ENCODE peak calls at places on chromosomes 12 and 14, in four cellular contexts. One of them, this sample, is unnamed.
A peak's percentile ranks its signal among the peaks of the same experiment; 100 is the strongest.

GRCh38 chr14:24368562-24369252 is 723 bp downstream of the NFATC4 start:
- DNase-seq in A549: no peak
- DNase-seq in WTC11: peak; percentile 82
- DNase-seq in K562: peak; percentile 74
- DNase-seq in this sample: no peak

GRCh38 chr14:53054457-53054856 is 98.7 kb downstream of the DDHD1 start:
- DNase-seq in A549: no peak
- DNase-seq in K562: no peak
- DNase-seq in WTC11: no peak
- DNase-seq in this sample: no peak

GRCh38 chr14:50095895-50096294 is 20.5 kb downstream of the VCPKMT start:
- DNase-seq in K562: no peak
- DNase-seq in WTC11: no peak
- DNase-seq in A549: no peak
- DNase-seq in this sample: no peak

GRCh38 chr12:885701-886100 is 63.8 kb downstream of the RAD52 start:
- DNase-seq in K562: no peak
- DNase-seq in A549: no peak
- DNase-seq in WTC11: no peak
- DNase-seq in this sample: no peak

GRCh38 chr12:56884421-56884820 is 49.8 kb downstream of the SDR9C7 start:
- DNase-seq in K562: no peak
- DNase-seq in A549: no peak
- DNase-seq in WTC11: no peak
- DNase-seq in this sample: no peak

GRCh38 chr14:75484711-75485429 is 37.4 kb upstream of the BATF start:
- DNase-seq in A549: no peak
- DNase-seq in WTC11: no peak
- DNase-seq in K562: no peak
- DNase-seq in this sample: no peak

GRCh38 chr12:96070670-96071279 is 35.4 kb upstream of the LTA4H start:
- DNase-seq in WTC11: peak; percentile 40
- DNase-seq in A549: peak; percentile 42
- DNase-seq in K562: no peak
- DNase-seq in this sample: peak; percentile 17

GRCh38 chr14:23537351-23538048 is 14.1 kb downstream of the ZFHX2 start:
- DNase-seq in K562: no peak
- DNase-seq in A549: no peak
- DNase-seq in WTC11: peak; percentile 83
- DNase-seq in this sample: no peak

GRCh38 chr14:90784621-90785270 is 31.5 kb downstream of the TTC7B start:
- DNase-seq in K562: no peak
- DNase-seq in A549: no peak
- DNase-seq in WTC11: no peak
- DNase-seq in this sample: no peak

GRCh38 chr14:102901633-102902032 is 20.8 kb upstream of the AMN start:
- DNase-seq in K562: no peak
- DNase-seq in A549: no peak
- DNase-seq in WTC11: no peak
- DNase-seq in this sample: peak; percentile 76

GRCh38 chr12:24798335-24798734 is 150.6 kb downstream of the BCAT1 start:
- DNase-seq in K562: no peak
- DNase-seq in A549: no peak
- DNase-seq in WTC11: no peak
- DNase-seq in this sample: peak; percentile 73

GRCh38 chr14:93115069-93115919 is 431 bp downstream of the ITPK1 start:
- DNase-seq in A549: peak; percentile 80
- DNase-seq in WTC11: peak; percentile 75
- DNase-seq in K562: peak; percentile 81
- DNase-seq in this sample: peak; percentile 33

GRCh38 chr12:113855998-113856397 is 110.1 kb downstream of the RBM19 start:
- DNase-seq in WTC11: no peak
- DNase-seq in K562: no peak
- DNase-seq in A549: no peak
- DNase-seq in this sample: no peak

GRCh38 chr14:23366163-23366921 is 1.4 kb upstream of the EFS start:
- DNase-seq in A549: no peak
- DNase-seq in K562: peak; percentile 39
- DNase-seq in WTC11: peak; percentile 93
- DNase-seq in this sample: no peak

GRCh38 chr14:61452452-61452851 is 131.1 kb downstream of the PRKCH start:
- DNase-seq in A549: no peak
- DNase-seq in WTC11: no peak
- DNase-seq in K562: no peak
- DNase-seq in this sample: no peak

GRCh38 chr12:46983393-46983793 is 96.0 kb upstream of the PCED1B start:
- DNase-seq in WTC11: no peak
- DNase-seq in K562: no peak
- DNase-seq in A549: no peak
- DNase-seq in this sample: no peak

GRCh38 chr14:90253826-90254225 is 2.5 kb upstream of the PSMC1 start:
- DNase-seq in A549: no peak
- DNase-seq in K562: no peak
- DNase-seq in WTC11: no peak
- DNase-seq in this sample: no peak

GRCh38 chr14:25132734-25133422 is 82.9 kb upstream of the STXBP6 start:
- DNase-seq in WTC11: peak; percentile 76
- DNase-seq in A549: peak; percentile 67
- DNase-seq in K562: peak; percentile 43
- DNase-seq in this sample: no peak

GRCh38 chr14:37587438-37587837 is 7.6 kb downstream of the FOXA1 start:
- DNase-seq in WTC11: no peak
- DNase-seq in K562: no peak
- DNase-seq in A549: no peak
- DNase-seq in this sample: no peak

GRCh38 chr14:84025258-84026012 is 1504.5 kb upstream of the FLRT2 start:
- DNase-seq in WTC11: peak; percentile 26
- DNase-seq in K562: no peak
- DNase-seq in A549: no peak
- DNase-seq in this sample: no peak

GRCh38 chr12:64652346-64652745 is 42.1 kb downstream of the RASSF3 start:
- DNase-seq in A549: no peak
- DNase-seq in WTC11: no peak
- DNase-seq in K562: no peak
- DNase-seq in this sample: no peak
- TF ChIP-seq ESRRA in A549: no peak
- TF ChIP-seq ESRRA in WTC11: no peak
- TF ChIP-seq ESRRA in K562: no peak
- TF ChIP-seq ESRRA in this sample: no peak

GRCh38 chr12:121776190-121777098 is 17.0 kb downstream of the RHOF start:
- DNase-seq in A549: peak; percentile 81
- DNase-seq in K562: peak; percentile 86
- DNase-seq in WTC11: peak; percentile 95
- DNase-seq in this sample: no peak
- TF ChIP-seq ESRRA in A549: no peak
- TF ChIP-seq ESRRA in K562: peak; percentile 57
- TF ChIP-seq ESRRA in WTC11: no peak
- TF ChIP-seq ESRRA in this sample: no peak

GRCh38 chr12:18387706-18388105 is 126.4 kb downstream of the PIK3C2G start:
- DNase-seq in WTC11: no peak
- DNase-seq in A549: no peak
- DNase-seq in K562: no peak
- DNase-seq in this sample: no peak

GRCh38 chr12:18394742-18395141 is 133.4 kb downstream of the PIK3C2G start:
- DNase-seq in WTC11: no peak
- DNase-seq in A549: no peak
- DNase-seq in K562: no peak
- DNase-seq in this sample: no peak

GRCh38 chr12:18389820-18390219 is 128.5 kb downstream of the PIK3C2G start:
- DNase-seq in WTC11: no peak
- DNase-seq in K562: no peak
- DNase-seq in A549: no peak
- DNase-seq in this sample: no peak

GRCh38 chr12:18391136-18391535 is 129.8 kb downstream of the PIK3C2G start:
- DNase-seq in WTC11: no peak
- DNase-seq in A549: no peak
- DNase-seq in K562: no peak
- DNase-seq in this sample: no peak
- TF ChIP-seq ESRRA in WTC11: no peak
- TF ChIP-seq ESRRA in A549: no peak
- TF ChIP-seq ESRRA in K562: no peak
- TF ChIP-seq ESRRA in this sample: no peak

GRCh38 chr14:22213110-22213509 is 375.9 kb downstream of the DAD1 start:
- DNase-seq in A549: no peak
- DNase-seq in WTC11: no peak
- DNase-seq in K562: no peak
- DNase-seq in this sample: no peak
- TF ChIP-seq ESRRA in A549: no peak
- TF ChIP-seq ESRRA in WTC11: no peak
- TF ChIP-seq ESRRA in K562: no peak
- TF ChIP-seq ESRRA in this sample: no peak

GRCh38 chr12:124632510-124632909 is 65.1 kb upstream of the NCOR2 start:
- DNase-seq in A549: peak; percentile 30
- DNase-seq in WTC11: no peak
- DNase-seq in K562: peak; percentile 73
- DNase-seq in this sample: no peak
- TF ChIP-seq ESRRA in A549: no peak
- TF ChIP-seq ESRRA in WTC11: no peak
- TF ChIP-seq ESRRA in K562: no peak
- TF ChIP-seq ESRRA in this sample: no peak

DNA sequence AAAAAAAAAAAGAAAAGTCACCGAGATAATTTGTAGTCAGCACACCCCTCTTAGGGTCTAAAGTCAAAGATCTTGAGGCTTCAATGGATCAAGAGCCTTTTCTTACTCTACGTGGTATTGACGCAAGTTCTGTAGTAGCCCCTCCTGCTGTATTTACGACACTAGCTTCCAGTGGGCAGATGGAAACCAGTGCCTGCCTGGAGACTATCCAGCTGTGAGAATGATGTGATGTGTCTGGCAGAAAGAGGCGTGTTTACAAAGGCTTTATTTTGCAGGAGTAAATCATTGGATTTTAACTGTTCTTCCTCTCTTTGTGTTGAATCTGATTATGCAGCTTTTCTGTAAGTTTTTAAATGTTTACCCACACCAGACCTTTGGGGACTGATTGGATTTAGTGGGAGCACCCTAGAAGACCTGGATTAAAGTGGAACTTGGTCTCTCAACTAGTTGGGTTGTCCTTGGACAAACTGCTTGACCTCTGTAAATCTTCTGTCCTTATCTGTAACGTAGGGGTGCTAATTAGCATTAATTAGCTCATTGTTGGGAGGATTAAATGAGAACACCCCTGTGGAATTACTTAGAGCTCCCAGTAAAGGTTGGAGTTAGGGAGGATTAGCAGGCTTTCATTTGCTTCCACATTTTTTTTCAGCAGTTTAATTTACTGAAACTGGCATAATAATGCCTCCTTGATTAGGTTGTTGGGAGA is 72.4 kb downstream of the RASSF3 start:
- DNase-seq in K562: no peak
- DNase-seq in WTC11: no peak
- DNase-seq in A549: peak; percentile 40
- DNase-seq in this sample: no peak
- TF ChIP-seq ESRRA in K562: no peak
- TF ChIP-seq ESRRA in WTC11: no peak
- TF ChIP-seq ESRRA in A549: no peak
- TF ChIP-seq ESRRA in this sample: no peak

GRCh38 chr14:68966872-68967301 is 12.2 kb downstream of the ACTN1 start:
- DNase-seq in WTC11: no peak
- DNase-seq in K562: no peak
- DNase-seq in A549: no peak
- DNase-seq in this sample: no peak
- TF ChIP-seq ESRRA in WTC11: no peak
- TF ChIP-seq ESRRA in K562: no peak
- TF ChIP-seq ESRRA in A549: no peak
- TF ChIP-seq ESRRA in this sample: no peak